ENCODE peak calls at places on chromosome 11, in seven cellular contexts. O is stimulated activated CD8-positive, alpha-beta memory T cell treated with anti-CD3 and anti-CD28 coated beads, Interleukin-12 subunit alpha, Interleukin-12 subunit beta, amount 100 ng/mL, for 4 hours; R is memory B cell; U is T1000; X is T-cell; G is GM13977; D is astrocyte of the hippocampus. T is an unnamed sample.

GRCh38 chr11:119729581-119730346 is 764 bp upstream of the NECTIN1 start:
- DNase-seq in R (no peak), G (peak; percentile 50), X (no peak), D (peak; percentile 28), O (no peak), U (peak; percentile 7), T (no peak)

GRCh38 chr11:68843703-68844312 is 2.1 kb upstream of the CPT1A start:
- DNase-seq in D (peak; percentile 76), G (peak; percentile 86), O (peak; percentile 56), U (no peak), R (peak; percentile 62), X (peak; percentile 80), T (peak; percentile 33)

GRCh38 chr11:17740649-17741235 is 6.2 kb downstream of the KCNC1 start:
- DNase-seq in X (no peak), U (no peak), G (no peak), R (no peak), D (no peak), O (no peak), T (no peak)

GRCh38 chr11:111976614-111977140 is 39.5 kb downstream of the DIXDC1 start:
- DNase-seq in D (peak; percentile 74), R (no peak), U (no peak), X (no peak), O (no peak), G (no peak), T (peak; percentile 17)

GRCh38 chr11:76802621-76803020 is 19.5 kb downstream of the TSKU start:
- DNase-seq in R (no peak), G (no peak), O (no peak), U (no peak), D (no peak), X (no peak), T (no peak)

GRCh38 chr11:22666700-22667439 is 459 bp downstream of the GAS2 start:
- DNase-seq in R (no peak), G (peak; percentile 58), O (no peak), U (no peak), X (no peak), D (peak; percentile 66), T (peak; percentile 27)

GRCh38 chr11:39990413-39990812 is 1469.0 kb downstream of the LRRC4C start:
- DNase-seq in D (no peak), R (no peak), O (no peak), X (no peak), G (no peak), U (no peak), T (no peak)

GRCh38 chr11:38019072-38019775 is 1421.2 kb upstream of the RAG2 start:
- DNase-seq in G (no peak), U (peak; percentile 81), R (no peak), D (peak; percentile 19), X (no peak), O (no peak), T (peak; percentile 32)

GRCh38 chr11:115217726-115218311 is 286.4 kb downstream of the CADM1 start:
- DNase-seq in G (no peak), X (no peak), D (no peak), R (no peak), O (no peak), U (no peak), T (no peak)

GRCh38 chr11:131663403-131664200 is 293.2 kb downstream of the NTM start:
- DNase-seq in R (no peak), D (peak; percentile 38), U (no peak), G (no peak), O (no peak), X (no peak), T (no peak)

GRCh38 chr11:65781152-65781961 is 581 bp upstream of the AP5B1 start:
- DNase-seq in U (no peak), G (peak; percentile 17), X (no peak), D (peak; percentile 31), O (no peak), R (no peak), T (no peak)

GRCh38 chr11:117827521-117828511 is 3.3 kb upstream of the FXYD2 start:
- DNase-seq in U (no peak), R (no peak), D (no peak), X (peak; percentile 61), G (no peak), O (no peak), T (no peak)

GRCh38 chr11:118012083-118012669 is 26.0 kb downstream of the IL10RA start:
- DNase-seq in U (no peak), G (peak; percentile 43), D (peak; percentile 33), X (no peak), O (no peak), R (no peak), T (no peak)

GRCh38 chr11:65862941-65863888 is 3.0 kb downstream of the MUS81 start:
- DNase-seq in G (no peak), X (no peak), R (no peak), U (no peak), O (no peak), D (no peak), T (no peak)

GRCh38 chr11:17703951-17704350 is 15.4 kb upstream of the MYOD1 start:
- DNase-seq in G (no peak), D (no peak), U (no peak), X (no peak), O (no peak), R (no peak), T (no peak)

GRCh38 chr11:122038543-122038942 is 77.5 kb downstream of the BLID start:
- DNase-seq in U (no peak), G (no peak), R (no peak), X (no peak), O (no peak), D (peak; percentile 85), T (peak; percentile 67)

GRCh38 chr11:118126082-118126838 is 26.4 kb downstream of the SCN4B start:
- DNase-seq in U (no peak), D (no peak), X (no peak), G (no peak), R (no peak), O (no peak), T (no peak)

GRCh38 chr11:69576069-69576782 is 64.7 kb upstream of the CCND1 start:
- DNase-seq in D (no peak), O (no peak), X (no peak), U (no peak), G (no peak), R (no peak), T (no peak)

GRCh38 chr11:11265994-11266606 is 87.0 kb downstream of the CSNK2A3 start:
- DNase-seq in U (no peak), X (peak; percentile 58), G (peak; percentile 80), D (peak; percentile 46), R (peak; percentile 62), O (no peak), T (peak; percentile 7)

GRCh38 chr11:31958086-31958735 is 132.7 kb upstream of the RCN1 start:
- DNase-seq in D (peak; percentile 88), O (no peak), G (peak; percentile 73), X (peak; percentile 44), R (peak; percentile 36), U (no peak), T (peak; percentile 43)

GRCh38 chr11:35964846-35965245 is 21.0 kb downstream of the LDLRAD3 start:
- DNase-seq in X (no peak), G (no peak), D (no peak), U (no peak), R (no peak), O (no peak), T (no peak)

GRCh38 chr11:112519749-112520148 is 259.1 kb upstream of the PLET1 start:
- DNase-seq in O (no peak), D (no peak), R (no peak), U (no peak), G (no peak), X (no peak), T (no peak)

GRCh38 chr11:8329961-8330361 is 66.3 kb upstream of the LMO1 start:
- DNase-seq in G (no peak), O (no peak), R (no peak), X (no peak), D (peak; percentile 9), U (no peak), T (no peak)

GRCh38 chr11:830295-831131 is 2.2 kb upstream of the CD151 start:
- DNase-seq in O (peak; percentile 42), G (peak; percentile 89), X (peak; percentile 56), U (peak; percentile 52), R (peak; percentile 59), D (peak; percentile 91), T (peak; percentile 66)

GRCh38 chr11:79458712-79459111 is 17.9 kb upstream of the TENM4 start:
- DNase-seq in G (no peak), O (no peak), R (no peak), U (no peak), D (peak; percentile 20), X (no peak), T (no peak)

GRCh38 chr11:104164028-104164520 is at the start of gene PDGFD:
- DNase-seq in O (peak; percentile 24), D (peak; percentile 91), X (peak; percentile 20), R (peak; percentile 5), G (peak; percentile 60), U (peak; percentile 26), T (peak; percentile 59)

GRCh38 chr11:111429066-111429506 is 50.0 kb upstream of the POU2AF1 start:
- DNase-seq in U (no peak), G (peak; percentile 56), D (peak; percentile 20), O (peak; percentile 8), X (peak; percentile 48), R (peak; percentile 74), T (peak; percentile 36)

GRCh38 chr11:65476632-65477270 is 22.1 kb upstream of the MALAT1 start:
- DNase-seq in R (no peak), D (no peak), O (no peak), X (no peak), U (no peak), G (peak; percentile 48), T (peak; percentile 38)

GRCh38 chr11:121591405-121592033 is 138.8 kb upstream of the SORL1-AS1 start:
- DNase-seq in U (peak; percentile 43), X (peak; percentile 65), O (peak; percentile 18), G (peak; percentile 71), R (peak; percentile 83), D (peak; percentile 90), T (peak; percentile 77)

GRCh38 chr11:86726118-86726748 is 53.8 kb upstream of the ME3 start:
- DNase-seq in R (no peak), O (no peak), X (no peak), D (peak; percentile 50), G (no peak), U (no peak), T (peak; percentile 57)

GRCh38 chr11:9535189-9535781 is 38.2 kb upstream of the WEE1 start:
- DNase-seq in O (peak; percentile 47), G (peak; percentile 72), R (peak; percentile 74), X (peak; percentile 81), D (peak; percentile 65), U (no peak), T (no peak)

GRCh38 chr11:79018371-79018849 is 422.4 kb downstream of the TENM4 start:
- DNase-seq in O (no peak), G (no peak), U (no peak), X (no peak), R (no peak), D (peak; percentile 72), T (peak; percentile 88)

GRCh38 chr11:95569207-95569606 is 220.4 kb downstream of the FAM76B start:
- DNase-seq in U (no peak), X (no peak), D (no peak), G (no peak), O (no peak), R (no peak), T (no peak)

GRCh38 chr11:45560935-45561330 is 104.5 kb downstream of the CHST1 start:
- DNase-seq in D (no peak), O (no peak), X (no peak), G (no peak), R (no peak), U (no peak), T (no peak)

GRCh38 chr11:23723861-23724260 is 773.0 kb upstream of the LUZP2 start:
- DNase-seq in D (no peak), U (no peak), O (no peak), X (no peak), R (no peak), G (peak; percentile 12), T (no peak)

GRCh38 chr11:114416441-114416928 is 16.0 kb downstream of the RBM7 start:
- DNase-seq in D (peak; percentile 85), O (no peak), U (no peak), R (no peak), G (no peak), X (no peak), T (peak; percentile 41)

GRCh38 chr11:203056-203944 is 3.9 kb downstream of the BET1L start:
- DNase-seq in R (no peak), U (no peak), G (no peak), O (no peak), D (no peak), X (no peak), T (no peak)

GRCh38 chr11:130849215-130849568 is 67.1 kb downstream of the SNX19 start:
- DNase-seq in G (no peak), O (no peak), D (peak; percentile 64), X (no peak), R (no peak), U (no peak), T (peak; percentile 69)